ENCODE peak calls at places on chromosomes 12 and 14, in nine cellular contexts. O, V, E, Q, Y, Z, K, U and T are unnamed samples.

GRCh38 chr12:34339922-34340321 is 317.6 kb downstream of the ALG10 start:
- DNase-seq in O (no peak), V (no peak), E (no peak), Q (no peak), Y (no peak), Z (no peak), K (no peak), U (no peak), T (no peak)

GRCh38 chr14:97709552-97709951 is 912.4 kb downstream of the VRK1 start:
- DNase-seq in O (no peak), V (no peak), E (no peak), Q (no peak), Y (no peak), Z (no peak), K (no peak), U (no peak), T (no peak)

GRCh38 chr12:2689393-2689792 is 105.4 kb upstream of the FKBP4 start:
- DNase-seq in O (no peak), V (no peak), E (no peak), Q (no peak), Y (no peak), Z (no peak), K (no peak), U (no peak), T (no peak)

GRCh38 chr12:27710592-27711311 is at the start of gene MRPS35:
- DNase-seq in O (peak), V (peak), E (peak), Q (peak), Y (peak), Z (peak), K (peak), U (peak), T (peak)

GRCh38 chr14:21455592-21455911 is 371 bp downstream of the CHD8 start:
- DNase-seq in O (no peak), V (no peak), E (no peak), Q (no peak), Y (no peak), Z (no peak), K (no peak), U (no peak), T (no peak)

GRCh38 chr12:29350080-29350479 is 30.9 kb downstream of the ERGIC2 start:
- DNase-seq in O (no peak), V (no peak), E (peak), Q (no peak), Y (no peak), Z (peak), K (no peak), U (peak), T (no peak)

GRCh38 chr14:23153891-23154796 is 29.3 kb downstream of the SLC7A8 start:
- DNase-seq in O (peak), V (peak), E (peak), Q (no peak), Y (no peak), Z (peak), K (peak), U (no peak), T (no peak)

GRCh38 chr12:110846615-110847566 is at the start of gene CCDC63:
- DNase-seq in O (peak), V (peak), E (peak), Q (no peak), Y (peak), Z (peak), K (peak), U (peak), T (peak)

GRCh38 chr12:130948136-130948535 is 5.6 kb upstream of the ADGRD1 start:
- DNase-seq in O (peak), V (no peak), E (no peak), Q (no peak), Y (no peak), Z (no peak), K (no peak), U (no peak), T (no peak)

GRCh38 chr12:115261691-115262398 is 577.9 kb upstream of the TBX3 start:
- DNase-seq in O (no peak), V (no peak), E (no peak), Q (no peak), Y (no peak), Z (peak), K (no peak), U (peak), T (no peak)

GRCh38 chr14:97298775-97299174 is 501.6 kb downstream of the VRK1 start:
- DNase-seq in O (no peak), V (no peak), E (no peak), Q (no peak), Y (no peak), Z (no peak), K (no peak), U (no peak), T (no peak)

GRCh38 chr12:13211859-13212664 is 15.5 kb downstream of the EMP1 start:
- DNase-seq in O (peak), V (peak), E (peak), Q (no peak), Y (peak), Z (peak), K (no peak), U (peak), T (peak)

GRCh38 chr12:64713372-64713771 is 45.8 kb downstream of the GNS start:
- DNase-seq in O (no peak), V (no peak), E (no peak), Q (no peak), Y (no peak), Z (no peak), K (no peak), U (no peak), T (no peak)

GRCh38 chr12:131831635-131832041 is 3.4 kb downstream of the MMP17 start:
- DNase-seq in O (no peak), V (no peak), E (no peak), Q (peak), Y (no peak), Z (peak), K (no peak), U (peak), T (no peak)

GRCh38 chr12:3752096-3752709 is 706 bp downstream of the CRACR2A start:
- DNase-seq in O (no peak), V (no peak), E (no peak), Q (no peak), Y (peak), Z (peak), K (peak), U (no peak), T (peak)

GRCh38 chr14:20278414-20278813 is 27.3 kb downstream of the TTC5 start:
- DNase-seq in O (no peak), V (peak), E (no peak), Q (no peak), Y (no peak), Z (peak), K (no peak), U (no peak), T (no peak)

GRCh38 chr14:60514378-60515243 is 5.7 kb downstream of the SIX6 start:
- DNase-seq in O (peak), V (no peak), E (peak), Q (no peak), Y (no peak), Z (no peak), K (no peak), U (peak), T (peak)

GRCh38 chr12:128961308-128961923 is 108.1 kb downstream of the GLT1D1 start:
- DNase-seq in O (no peak), V (no peak), E (no peak), Q (no peak), Y (no peak), Z (no peak), K (no peak), U (no peak), T (no peak)

GRCh38 chr12:40691913-40692616 is at the start of gene CNTN1:
- DNase-seq in O (peak), V (peak), E (peak), Q (no peak), Y (no peak), Z (peak), K (peak), U (peak), T (peak)

GRCh38 chr12:131380961-131381705 is 329.8 kb upstream of the SFSWAP start:
- DNase-seq in O (peak), V (no peak), E (no peak), Q (no peak), Y (no peak), Z (no peak), K (no peak), U (no peak), T (no peak)

GRCh38 chr12:3069714-3070113 is 7.5 kb upstream of the TSPAN9 start:
- DNase-seq in O (no peak), V (no peak), E (no peak), Q (no peak), Y (no peak), Z (no peak), K (no peak), U (no peak), T (no peak)

GRCh38 chr12:39780527-39781446 is 161.2 kb upstream of the ABCD2 start:
- DNase-seq in O (no peak), V (no peak), E (no peak), Q (no peak), Y (no peak), Z (no peak), K (no peak), U (no peak), T (no peak)

GRCh38 chr14:97077253-97077653 is 280.1 kb downstream of the VRK1 start:
- DNase-seq in O (no peak), V (peak), E (peak), Q (no peak), Y (no peak), Z (peak), K (peak), U (peak), T (peak)

DNA sequence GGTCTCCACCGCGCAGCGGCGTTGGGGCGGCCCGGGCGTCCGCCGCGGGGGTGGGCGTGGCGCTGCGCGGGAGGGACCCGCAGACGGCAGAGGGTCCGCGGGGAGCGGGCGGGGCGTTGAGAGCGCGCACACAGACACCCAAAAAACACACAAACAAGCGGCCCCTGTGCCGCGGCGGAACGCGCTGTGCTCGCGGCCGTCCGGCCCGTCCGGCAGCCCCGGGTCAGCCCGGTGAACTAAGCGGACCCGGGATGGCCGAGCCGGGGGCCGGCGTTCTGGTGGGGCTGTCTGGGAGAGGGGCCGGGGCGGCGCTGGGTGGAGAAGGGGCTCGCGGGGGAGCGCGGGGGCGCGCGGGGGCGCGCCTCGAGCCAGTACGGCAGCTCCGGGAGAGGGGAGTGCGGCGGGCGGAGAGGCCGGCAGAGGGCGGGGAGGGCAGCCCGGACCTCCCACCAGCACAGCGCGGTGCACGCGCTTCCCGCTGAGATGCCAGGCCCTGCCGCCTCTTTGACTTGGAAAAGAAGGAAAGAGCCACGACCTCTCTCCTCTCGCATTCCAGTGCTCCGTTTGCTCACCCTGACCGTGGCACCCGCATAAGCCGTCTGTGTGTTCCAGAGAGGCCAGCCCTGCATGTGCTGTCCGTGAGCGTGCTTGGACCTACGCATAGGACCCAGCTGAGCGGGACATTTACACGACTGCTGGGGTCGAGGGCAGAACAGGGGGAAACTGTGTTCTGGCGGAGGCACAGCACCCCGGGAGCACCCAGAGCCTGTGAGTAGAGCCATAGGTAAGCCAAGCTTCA is 10.3 kb downstream of the SLC6A12 start:
- DNase-seq in O (peak), V (no peak), E (peak), Q (no peak), Y (no peak), Z (no peak), K (no peak), U (peak), T (no peak)
- TF ChIP-seq CTCF in O (no peak), V (no peak), E (peak), Q (peak), Y (no peak), Z (no peak), K (no peak), U (peak), T (no peak)

DNA sequence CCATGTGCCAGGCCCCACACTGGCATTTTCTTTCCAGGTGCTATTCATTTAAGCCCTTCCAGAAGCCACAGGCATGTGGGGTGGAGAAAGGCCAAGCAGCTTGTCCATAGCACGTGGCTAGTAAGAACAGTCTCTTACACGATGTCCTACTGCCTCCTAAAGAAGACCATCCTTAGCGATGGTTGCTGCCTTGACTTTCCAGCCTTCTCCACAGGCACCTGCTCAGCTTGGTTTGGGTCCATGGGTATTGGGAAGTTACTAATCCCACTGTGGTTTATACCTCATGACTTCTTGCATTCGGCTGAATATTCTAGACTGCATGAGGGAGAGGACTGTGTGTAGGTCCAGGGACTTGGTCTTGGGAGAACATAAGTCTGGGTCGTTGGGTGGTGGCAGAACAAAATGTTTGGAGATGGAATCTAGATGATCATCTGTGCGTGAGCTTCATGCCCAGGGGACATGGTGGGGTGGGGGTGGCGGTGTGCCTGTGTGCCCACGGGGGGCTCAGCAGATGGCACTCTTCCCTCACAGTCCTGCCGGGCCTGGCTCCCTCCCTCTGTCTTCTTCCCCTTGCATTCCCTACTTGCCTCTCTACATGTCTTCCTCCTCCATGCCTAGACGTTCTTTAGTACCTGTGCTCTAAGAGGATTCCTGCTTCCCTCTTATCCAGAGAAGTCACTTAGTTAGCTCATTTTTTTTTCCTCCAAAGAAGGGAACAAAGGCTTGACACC is 49.1 kb downstream of the NINJ2 start:
- DNase-seq in O (peak), V (no peak), E (peak), Q (no peak), Y (peak), Z (peak), K (peak), U (peak), T (peak)
- TF ChIP-seq CTCF in O (peak), V (peak), E (peak), Q (no peak), Y (no peak), Z (no peak), K (no peak), U (peak), T (peak)

GRCh38 chr12:31037921-31038320 is 35.7 kb upstream of the DDX11 start:
- DNase-seq in O (no peak), V (no peak), E (no peak), Q (no peak), Y (no peak), Z (no peak), K (no peak), U (no peak), T (no peak)
- TF ChIP-seq CTCF in O (no peak), V (no peak), E (no peak), Q (no peak), Y (no peak), Z (no peak), K (no peak), U (no peak), T (no peak)

GRCh38 chr12:54285150-54286041 is 4.9 kb downstream of the HNRNPA1 start:
- DNase-seq in O (no peak), V (no peak), E (no peak), Q (no peak), Y (no peak), Z (peak), K (no peak), U (no peak), T (no peak)
- TF ChIP-seq CTCF in O (peak), V (peak), E (peak), Q (peak), Y (no peak), Z (peak), K (no peak), U (peak), T (no peak)

DNA sequence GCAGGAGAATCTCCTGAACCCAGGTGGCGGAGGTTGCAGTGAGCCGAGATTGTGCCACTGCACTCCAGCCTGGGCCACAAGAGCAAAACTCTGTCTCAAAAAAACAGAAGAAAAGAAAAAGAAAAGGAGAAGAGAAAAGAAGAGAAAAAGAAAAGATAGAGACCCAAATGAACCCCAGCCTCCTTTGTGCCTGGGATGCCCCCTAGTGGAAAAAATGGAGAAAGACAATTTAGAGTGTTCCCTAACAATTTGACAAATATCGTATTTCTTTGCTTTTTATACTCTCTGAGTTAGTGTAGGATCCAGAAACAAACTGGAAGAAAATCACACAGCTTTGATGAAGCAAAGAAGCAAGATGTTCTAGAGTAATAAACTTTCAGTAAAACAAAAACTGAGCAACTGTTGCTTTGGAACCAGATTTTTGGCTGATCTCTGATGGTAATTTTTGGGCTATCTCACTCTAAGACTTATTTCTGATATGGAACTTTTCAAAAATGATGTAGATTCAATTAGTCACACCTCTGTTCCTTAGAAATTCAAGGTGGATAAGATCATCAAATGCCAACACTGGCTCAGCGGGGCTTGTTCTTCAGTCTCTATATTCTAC is 18.6 kb upstream of the PRKAB1 start:
- DNase-seq in O (peak), V (no peak), E (peak), Q (no peak), Y (no peak), Z (peak), K (no peak), U (no peak), T (peak)
- TF ChIP-seq CTCF in O (peak), V (peak), E (peak), Q (peak), Y (peak), Z (peak), K (peak), U (peak), T (peak)

DNA sequence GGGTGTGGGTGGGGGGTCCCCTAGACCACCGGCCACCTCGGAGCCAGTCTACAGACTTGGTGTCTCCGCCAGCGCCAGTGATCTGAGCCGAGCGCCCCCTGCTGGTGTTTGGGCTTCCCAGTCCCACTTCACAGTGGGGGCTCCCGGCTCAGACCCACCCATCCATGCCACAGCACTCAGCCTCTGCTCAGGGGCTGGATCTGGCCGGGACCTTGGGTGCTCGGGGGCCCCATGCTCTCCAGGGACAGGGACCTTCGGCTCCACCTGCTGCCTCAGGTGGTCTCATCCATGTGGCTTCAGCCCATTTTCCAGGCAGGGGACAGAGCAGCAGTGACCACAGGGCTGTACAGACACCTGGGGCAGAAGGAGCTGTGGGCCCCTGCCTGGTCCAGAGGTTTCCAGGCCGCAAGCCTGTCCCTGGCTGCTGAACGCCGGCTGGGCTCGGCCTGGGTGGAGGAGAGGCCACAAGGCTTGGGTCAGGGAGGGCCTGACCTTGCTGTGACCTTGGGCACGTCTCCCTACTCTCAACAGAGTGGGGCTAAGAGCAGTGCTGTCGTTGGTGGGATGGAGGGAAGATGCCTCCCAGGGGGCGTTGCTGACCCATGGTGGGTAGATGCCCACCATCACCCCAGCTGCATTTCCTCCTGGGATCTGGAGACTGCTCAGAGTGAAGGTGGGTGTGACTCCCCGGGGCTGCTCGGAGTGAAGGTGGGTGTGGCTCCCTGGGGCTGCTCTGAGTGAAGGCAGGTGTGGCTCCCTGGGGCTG is 86.3 kb downstream of the KIF26A start:
- DNase-seq in O (peak), V (no peak), E (peak), Q (no peak), Y (no peak), Z (no peak), K (no peak), U (peak), T (peak)
- TF ChIP-seq CTCF in O (peak), V (no peak), E (peak), Q (no peak), Y (no peak), Z (no peak), K (peak), U (peak), T (peak)